ENCODE peak calls at places on chromosome 6, in eight cellular contexts. H is endothelial cell of umbilical vein; T is renal cortical epithelial cell; D is T-helper 9 cell; Y is activated CD8-positive, alpha-beta T cell treated with anti-CD3 and anti-CD28 coated beads for 36 hours; E is AG09309; V is GM04504; M is hypothalamus. X is an unnamed sample.

GRCh38 chr6:10316327-10316726 is 98.5 kb downstream of the TFAP2A start:
- DNase-seq in H (no peak), T (no peak), D (no peak), Y (no peak), E (peak), V (peak), M (peak), X (peak)

GRCh38 chr6:27293436-27294152 is 18.5 kb downstream of the POM121L2 start:
- DNase-seq in H (no peak), T (no peak), D (no peak), Y (no peak), E (no peak), V (no peak), M (no peak), X (no peak)

GRCh38 chr6:31272431-31272830 is 539 bp upstream of the HLA-C start:
- DNase-seq in H (no peak), T (peak), D (no peak), Y (peak), E (no peak), V (no peak), M (no peak), X (no peak)

GRCh38 chr6:139577991-139578604 is 203.7 kb upstream of the CITED2 start:
- DNase-seq in H (no peak), T (peak), D (no peak), Y (no peak), E (peak), V (peak), M (no peak), X (no peak)

GRCh38 chr6:16273266-16273665 is 34.9 kb downstream of the GMPR start:
- DNase-seq in H (peak), T (no peak), D (no peak), Y (no peak), E (no peak), V (no peak), M (no peak), X (no peak)

GRCh38 chr6:150720774-150721233 is 121.1 kb downstream of the PLEKHG1 start:
- DNase-seq in H (no peak), T (peak), D (no peak), Y (peak), E (no peak), V (no peak), M (no peak), X (no peak)

GRCh38 chr6:43738877-43739641 is 31.0 kb upstream of the VEGFA start:
- DNase-seq in H (no peak), T (no peak), D (no peak), Y (no peak), E (no peak), V (no peak), M (no peak), X (no peak)

GRCh38 chr6:85124472-85125428 is 325.1 kb upstream of the NT5E start:
- DNase-seq in H (no peak), T (no peak), D (no peak), Y (no peak), E (peak), V (peak), M (no peak), X (no peak)